ENCODE peak calls at places on chromosomes 13 and 19, in six cellular contexts. One of them, this sample, is unnamed.

GRCh38 chr13:104586010-104586746 is 1520.0 kb upstream of the SLC10A2 start:
- DNase-seq in right cardiac atrium: no peak
- DNase-seq in nucleus accumbens: no peak
- DNase-seq in hypothalamus: no peak
- DNase-seq in mammary epithelial cell: no peak
- DNase-seq in naive thymus-derived CD8-positive, alpha-beta T cell: no peak
- DNase-seq in this sample: peak

GRCh38 chr19:3367572-3368440 is 1.4 kb downstream of the NFIC start:
- DNase-seq in right cardiac atrium: no peak
- DNase-seq in nucleus accumbens: no peak
- DNase-seq in hypothalamus: no peak
- DNase-seq in mammary epithelial cell: peak
- DNase-seq in naive thymus-derived CD8-positive, alpha-beta T cell: no peak
- DNase-seq in this sample: no peak

GRCh38 chr19:58170860-58171259 is 12.0 kb upstream of the ZNF274 start:
- DNase-seq in right cardiac atrium: no peak
- DNase-seq in nucleus accumbens: no peak
- DNase-seq in hypothalamus: no peak
- DNase-seq in mammary epithelial cell: peak
- DNase-seq in naive thymus-derived CD8-positive, alpha-beta T cell: no peak
- DNase-seq in this sample: peak

GRCh38 chr13:46402178-46402577 is 15.1 kb upstream of the RUBCNL start:
- DNase-seq in right cardiac atrium: no peak
- DNase-seq in nucleus accumbens: no peak
- DNase-seq in hypothalamus: no peak
- DNase-seq in mammary epithelial cell: no peak
- DNase-seq in naive thymus-derived CD8-positive, alpha-beta T cell: no peak
- DNase-seq in this sample: no peak

GRCh38 chr13:113979791-113980471 is 6.1 kb upstream of the C13orf46 start:
- DNase-seq in right cardiac atrium: no peak
- DNase-seq in nucleus accumbens: no peak
- DNase-seq in hypothalamus: no peak
- DNase-seq in mammary epithelial cell: no peak
- DNase-seq in naive thymus-derived CD8-positive, alpha-beta T cell: peak
- DNase-seq in this sample: no peak

GRCh38 chr13:36447501-36447900 is 15.2 kb downstream of the CCNA1 start:
- DNase-seq in right cardiac atrium: peak
- DNase-seq in nucleus accumbens: no peak
- DNase-seq in hypothalamus: no peak
- DNase-seq in mammary epithelial cell: no peak
- DNase-seq in naive thymus-derived CD8-positive, alpha-beta T cell: no peak
- DNase-seq in this sample: no peak

GRCh38 chr19:21789761-21790160 is 22.4 kb upstream of the ZNF100 start:
- DNase-seq in right cardiac atrium: no peak
- DNase-seq in nucleus accumbens: no peak
- DNase-seq in hypothalamus: no peak
- DNase-seq in mammary epithelial cell: peak
- DNase-seq in naive thymus-derived CD8-positive, alpha-beta T cell: no peak
- DNase-seq in this sample: no peak

GRCh38 chr19:6297202-6297601 is 17.4 kb upstream of the MLLT1 start:
- DNase-seq in right cardiac atrium: no peak
- DNase-seq in nucleus accumbens: no peak
- DNase-seq in hypothalamus: no peak
- DNase-seq in mammary epithelial cell: no peak
- DNase-seq in naive thymus-derived CD8-positive, alpha-beta T cell: no peak
- DNase-seq in this sample: no peak

GRCh38 chr19:15641901-15642491 is 1.3 kb downstream of the CYP4F3 start:
- DNase-seq in right cardiac atrium: no peak
- DNase-seq in nucleus accumbens: no peak
- DNase-seq in hypothalamus: no peak
- DNase-seq in mammary epithelial cell: no peak
- DNase-seq in naive thymus-derived CD8-positive, alpha-beta T cell: no peak
- DNase-seq in this sample: no peak

GRCh38 chr13:39322836-39323585 is 280.0 kb downstream of the LHFPL6 start:
- DNase-seq in right cardiac atrium: no peak
- DNase-seq in nucleus accumbens: no peak
- DNase-seq in hypothalamus: no peak
- DNase-seq in mammary epithelial cell: no peak
- DNase-seq in naive thymus-derived CD8-positive, alpha-beta T cell: no peak
- DNase-seq in this sample: no peak

GRCh38 chr13:48507024-48507423 is 25.9 kb downstream of the RCBTB2 start:
- DNase-seq in right cardiac atrium: no peak
- DNase-seq in nucleus accumbens: no peak
- DNase-seq in hypothalamus: no peak
- DNase-seq in mammary epithelial cell: peak
- DNase-seq in naive thymus-derived CD8-positive, alpha-beta T cell: no peak
- DNase-seq in this sample: peak

GRCh38 chr19:19737559-19738332 is 4.8 kb upstream of the ZNF14 start:
- DNase-seq in right cardiac atrium: no peak
- DNase-seq in nucleus accumbens: no peak
- DNase-seq in hypothalamus: no peak
- DNase-seq in mammary epithelial cell: no peak
- DNase-seq in naive thymus-derived CD8-positive, alpha-beta T cell: no peak
- DNase-seq in this sample: no peak

GRCh38 chr13:29522044-29522685 is 73.3 kb downstream of the SLC7A1 start:
- DNase-seq in right cardiac atrium: peak
- DNase-seq in nucleus accumbens: no peak
- DNase-seq in hypothalamus: no peak
- DNase-seq in mammary epithelial cell: no peak
- DNase-seq in naive thymus-derived CD8-positive, alpha-beta T cell: no peak
- DNase-seq in this sample: no peak

GRCh38 chr19:3084943-3085342 is 9.2 kb upstream of the GNA11 start:
- DNase-seq in right cardiac atrium: no peak
- DNase-seq in nucleus accumbens: no peak
- DNase-seq in hypothalamus: no peak
- DNase-seq in mammary epithelial cell: no peak
- DNase-seq in naive thymus-derived CD8-positive, alpha-beta T cell: no peak
- DNase-seq in this sample: no peak

This sample was measured in bronchial epithelial cell.